ENCODE peak calls at places on chromosomes 2 and 18, in ten cellular contexts. V is NCI-H1417; U is T-helper 1 cell; B is COR-L47; Q is astrocyte of the spinal cord; Y is A549; X is left lung; O is PC-9; G is pancreas; N is CD4-positive, alpha-beta memory T cell. E is an unnamed sample.

GRCh38 chr2:206915136-206915535 is 24.2 kb upstream of the CPO start:
- DNase-seq in U (no peak), Y (peak; percentile 56), V (no peak), N (no peak), Q (peak; percentile 93), B (no peak), G (no peak), X (no peak), O (no peak), E (no peak)

GRCh38 chr2:3112131-3112530 is 265.5 kb downstream of the EIPR1 start:
- DNase-seq in X (no peak), G (no peak), N (no peak), U (no peak), Y (no peak), O (no peak), B (no peak), Q (no peak), V (no peak), E (no peak)

GRCh38 chr18:48656582-48656981 is 117.8 kb downstream of the CTIF start:
- DNase-seq in B (no peak), V (no peak), Q (peak; percentile 37), Y (no peak), N (no peak), U (no peak), X (no peak), G (no peak), O (no peak), E (no peak)

GRCh38 chr2:953408-953807 is 2.8 kb downstream of the SNTG2 start:
- DNase-seq in Y (no peak), X (no peak), B (no peak), Q (no peak), O (no peak), U (no peak), N (no peak), G (no peak), V (no peak), E (no peak)

GRCh38 chr2:20185176-20186022 is 39.5 kb downstream of the SDC1 start:
- DNase-seq in X (peak; percentile 67), V (peak; percentile 24), B (peak; percentile 15), Q (peak; percentile 88), N (no peak), Y (peak; percentile 48), O (peak; percentile 73), U (no peak), G (no peak), E (no peak)

GRCh38 chr2:86396304-86396785 is 44.8 kb upstream of the KDM3A start:
- DNase-seq in X (no peak), G (peak; percentile 65), U (no peak), Y (peak; percentile 72), V (no peak), N (no peak), B (peak; percentile 8), O (no peak), Q (peak; percentile 18), E (no peak)

GRCh38 chr2:111122631-111123421 is 2.1 kb downstream of the BCL2L11 start:
- DNase-seq in Q (peak; percentile 84), U (peak; percentile 19), B (peak; percentile 47), O (peak; percentile 69), V (peak; percentile 39), N (peak; percentile 46), Y (peak; percentile 76), X (peak; percentile 88), G (peak; percentile 84), E (no peak)

GRCh38 chr2:11129598-11130449 is 25.4 kb upstream of the SLC66A3 start:
- DNase-seq in U (peak; percentile 76), V (peak; percentile 95), O (peak; percentile 73), G (peak; percentile 93), Q (no peak), B (peak; percentile 71), N (peak; percentile 81), X (peak; percentile 75), Y (peak; percentile 74), E (peak; percentile 88)

GRCh38 chr2:219658447-219658846 is 31.0 kb downstream of the SLC4A3 start:
- DNase-seq in U (no peak), G (no peak), X (no peak), O (no peak), Y (no peak), V (no peak), B (no peak), N (no peak), Q (peak; percentile 57), E (no peak)

GRCh38 chr2:157107877-157108276 is 149.6 kb upstream of the GALNT5 start:
- DNase-seq in Q (peak; percentile 74), U (no peak), G (no peak), B (peak; percentile 84), N (no peak), X (no peak), O (peak; percentile 10), Y (peak; percentile 6), V (peak; percentile 58), E (no peak)

GRCh38 chr2:215107229-215108056 is 31.0 kb downstream of the ABCA12 start:
- DNase-seq in N (no peak), X (no peak), G (no peak), Q (no peak), B (no peak), Y (no peak), U (no peak), V (no peak), O (no peak), E (no peak)

GRCh38 chr2:216392018-216392562 is 19.8 kb upstream of the MARCHF4 start:
- DNase-seq in G (no peak), Q (no peak), X (no peak), V (no peak), B (no peak), O (no peak), N (no peak), Y (no peak), U (no peak), E (no peak)

GRCh38 chr2:222753251-222753824 is 81.9 kb downstream of the MOGAT1 start:
- DNase-seq in X (no peak), N (no peak), Y (no peak), V (peak; percentile 67), U (no peak), Q (peak; percentile 86), G (no peak), O (no peak), B (peak; percentile 87), E (no peak)

GRCh38 chr18:64322189-64322588 is 173.3 kb upstream of the LINC00305 start:
- DNase-seq in G (no peak), B (no peak), U (no peak), N (no peak), Y (no peak), X (no peak), O (no peak), Q (no peak), V (no peak), E (no peak)

GRCh38 chr2:145511946-145512345 is 992.0 kb upstream of the ZEB2 start:
- DNase-seq in Y (no peak), Q (no peak), X (no peak), G (no peak), V (no peak), U (no peak), B (no peak), O (no peak), N (no peak), E (no peak)

GRCh38 chr2:111534816-111535803 is 348.9 kb downstream of the ANAPC1 start:
- DNase-seq in V (no peak), U (no peak), O (peak; percentile 48), X (no peak), N (no peak), B (no peak), Q (peak; percentile 69), Y (no peak), G (no peak), E (no peak)

GRCh38 chr18:48303883-48304282 is 105.3 kb downstream of the ZBTB7C start:
- DNase-seq in Q (no peak), O (no peak), N (no peak), B (no peak), G (no peak), V (no peak), U (no peak), Y (no peak), X (no peak), E (no peak)

GRCh38 chr2:40405440-40405839 is 46.5 kb downstream of the SLC8A1 start:
- DNase-seq in Q (peak; percentile 78), Y (no peak), O (no peak), U (no peak), X (no peak), G (no peak), B (no peak), N (no peak), V (no peak), E (no peak)

GRCh38 chr18:76564117-76564516 is 69.1 kb upstream of the ZNF516 start:
- DNase-seq in O (no peak), X (no peak), N (no peak), B (no peak), V (no peak), U (no peak), G (no peak), Q (peak; percentile 58), Y (no peak), E (no peak)

GRCh38 chr2:68749345-68749744 is 14.7 kb downstream of the ARHGAP25 start:
- DNase-seq in O (no peak), Q (no peak), Y (no peak), B (no peak), N (no peak), V (no peak), G (no peak), X (no peak), U (no peak), E (no peak)

GRCh38 chr2:86032861-86033595 is 72.7 kb downstream of the POLR1A start:
- DNase-seq in G (peak; percentile 36), X (no peak), V (no peak), O (no peak), B (no peak), N (no peak), Q (no peak), Y (no peak), U (no peak), E (no peak)

GRCh38 chr18:55251186-55251995 is 292.1 kb upstream of the CCDC68 start:
- DNase-seq in B (no peak), N (no peak), V (no peak), X (no peak), U (no peak), Q (peak; percentile 47), Y (no peak), O (no peak), G (no peak), E (no peak)

GRCh38 chr2:32235315-32235714 is 29.4 kb downstream of the NLRC4 start:
- DNase-seq in X (no peak), U (no peak), Y (no peak), B (no peak), Q (no peak), G (no peak), N (no peak), O (no peak), V (no peak), E (no peak)

GRCh38 chr2:39069890-39070289 is 51.0 kb downstream of the SOS1 start:
- DNase-seq in B (no peak), Y (no peak), U (no peak), O (no peak), Q (no peak), X (no peak), N (no peak), G (no peak), V (no peak), E (no peak)

GRCh38 chr2:42834161-42834560 is 41.8 kb upstream of the HAAO start:
- DNase-seq in O (no peak), V (no peak), N (no peak), B (no peak), X (no peak), G (no peak), Q (no peak), U (no peak), Y (no peak), E (no peak)

GRCh38 chr18:53148056-53148574 is 808.1 kb downstream of the DCC start:
- DNase-seq in X (no peak), O (no peak), Y (no peak), U (no peak), Q (no peak), B (no peak), G (no peak), N (no peak), V (no peak), E (no peak)

GRCh38 chr18:9017170-9017899 is 85.2 kb upstream of the NDUFV2 start:
- DNase-seq in Q (peak; percentile 97), Y (peak; percentile 85), G (peak; percentile 65), X (peak; percentile 79), U (no peak), B (no peak), V (no peak), O (peak; percentile 68), N (peak; percentile 51), E (peak; percentile 3)

GRCh38 chr2:68901199-68901515 is 30.0 kb upstream of the BMP10 start:
- DNase-seq in Y (no peak), X (no peak), O (no peak), V (no peak), U (no peak), G (no peak), N (no peak), Q (no peak), B (no peak), E (no peak)

E was measured in naive thymus-derived CD4-positive, alpha-beta T cell.